ENCODE peak calls at places on chromosome 17, in nine cellular contexts. R, H, I, Y, T, G, K, U and B are unnamed samples.

GRCh38 chr17:79132271-79133064 is 57.8 kb downstream of the ENGASE start:
- DNase-seq in G (no peak), Y (no peak), R (no peak), I (no peak), H (no peak), T (no peak), U (no peak), K (no peak), B (no peak)

GRCh38 chr17:74393323-74393942 is 26.1 kb downstream of the GPR142 start:
- DNase-seq in G (no peak), H (no peak), I (no peak), U (no peak), T (no peak), K (no peak), Y (no peak), R (no peak), B (no peak)

GRCh38 chr17:4565209-4566141 is 5.1 kb upstream of the GGT6 start:
- DNase-seq in T (peak), R (peak), U (peak), K (peak), Y (peak), I (peak), H (peak), G (peak), B (peak)

GRCh38 chr17:81995463-81996231 is 18.2 kb downstream of the ASPSCR1 start:
- DNase-seq in I (no peak), G (no peak), H (no peak), U (no peak), Y (no peak), T (no peak), K (no peak), R (no peak), B (no peak)

GRCh38 chr17:60947100-60947499 is 269.4 kb downstream of the BCAS3 start:
- DNase-seq in U (no peak), R (no peak), H (no peak), Y (no peak), G (no peak), K (no peak), I (no peak), T (no peak), B (no peak)

GRCh38 chr17:74532115-74532514 is 840 bp upstream of the CD300LB start:
- DNase-seq in R (no peak), G (peak), Y (no peak), K (no peak), H (no peak), T (no peak), U (no peak), I (peak), B (peak)

GRCh38 chr17:21678451-21679081 is 13.8 kb upstream of the KCNJ18 start:
- DNase-seq in H (no peak), I (peak), T (no peak), K (no peak), G (no peak), Y (no peak), U (no peak), R (no peak), B (no peak)

GRCh38 chr17:915416-916201 is 64.0 kb downstream of the NXN start:
- DNase-seq in K (no peak), U (no peak), T (no peak), I (no peak), H (no peak), R (no peak), G (no peak), Y (peak), B (no peak)

GRCh38 chr17:76707985-76708807 is 2.6 kb downstream of the MXRA7 start:
- DNase-seq in H (no peak), G (no peak), I (peak), T (no peak), K (peak), R (no peak), Y (no peak), U (no peak), B (no peak)

GRCh38 chr17:39601758-39602532 is 5.8 kb downstream of the NEUROD2 start:
- DNase-seq in Y (no peak), U (no peak), I (no peak), H (no peak), K (no peak), R (no peak), G (no peak), T (no peak), B (no peak)

GRCh38 chr17:82332669-82333278 is 792 bp downstream of the SECTM1 start:
- DNase-seq in H (peak), G (peak), U (no peak), R (no peak), I (peak), Y (peak), T (no peak), K (no peak), B (peak)